ENCODE peak calls at places on chromosomes 4 and X, in four cellular contexts. Y is A172, B is AG20443, K is ACHN. W is an unnamed sample.

GRCh38 chr4:177596035-177596434 is 153.8 kb upstream of the AGA start:
- DNase-seq in Y (peak), B (peak), K (peak), W (peak)

GRCh38 chr4:158588777-158589176 is 67.1 kb downstream of the RXFP1 start:
- DNase-seq in Y (no peak), B (no peak), K (no peak), W (no peak)

GRCh38 chr4:16900325-16900724 is 1.9 kb upstream of the LDB2 start:
- DNase-seq in Y (no peak), B (no peak), K (no peak), W (no peak)

GRCh38 chrX:15911729-15912550 is 57.3 kb upstream of the AP1S2 start:
- DNase-seq in Y (no peak), B (no peak), K (no peak), W (no peak)

GRCh38 chr4:142959156-142959555 is 113.1 kb upstream of the INPP4B start:
- DNase-seq in Y (no peak), B (no peak), K (no peak), W (no peak)

GRCh38 chr4:10460313-10461047 is 3.3 kb upstream of the ZNF518B start:
- DNase-seq in Y (no peak), B (no peak), K (no peak), W (no peak)

GRCh38 chr4:24067367-24067766 is 177.5 kb upstream of the PPARGC1A start:
- DNase-seq in Y (no peak), B (no peak), K (no peak), W (no peak)

GRCh38 chr4:105765690-105766407 is 57.3 kb downstream of the GSTCD start:
- DNase-seq in Y (peak), B (peak), K (peak), W (peak)

GRCh38 chrX:38474543-38474942 is 86.8 kb upstream of the TSPAN7 start:
- DNase-seq in Y (no peak), B (no peak), K (no peak), W (no peak)

GRCh38 chr4:75172551-75172950 is 239.6 kb downstream of the PARM1 start:
- DNase-seq in Y (no peak), B (no peak), K (no peak), W (no peak)

GRCh38 chr4:174278467-174278866 is 5.0 kb downstream of the FBXO8 start:
- DNase-seq in Y (no peak), B (no peak), K (no peak), W (no peak)

GRCh38 chrX:44241551-44241950 is 101.9 kb downstream of the EFHC2 start:
- DNase-seq in Y (no peak), B (no peak), K (no peak), W (no peak)

GRCh38 chr4:78864405-78865024 is 74.7 kb downstream of the PAQR3 start:
- DNase-seq in Y (peak), B (peak), K (peak), W (peak)

GRCh38 chr4:3136454-3136853 is 62.0 kb downstream of the HTT start:
- DNase-seq in Y (no peak), B (no peak), K (no peak), W (no peak)

GRCh38 chr4:71441186-71442169 is 102.7 kb downstream of the SLC4A4 start:
- DNase-seq in Y (peak), B (no peak), K (peak), W (no peak)

GRCh38 chr4:127782275-127783025 is at the start of gene HSPA4L:
- DNase-seq in Y (peak), B (peak), K (peak), W (peak)

GRCh38 chr4:1713003-1713397 is 881 bp upstream of the SLBP start:
- DNase-seq in Y (no peak), B (no peak), K (no peak), W (no peak)

GRCh38 chr4:26174033-26174432 is 146.8 kb upstream of the RBPJ start:
- DNase-seq in Y (no peak), B (no peak), K (no peak), W (no peak)

GRCh38 chr4:96016615-96017299 is 176.9 kb downstream of the PDHA2 start:
- DNase-seq in Y (peak), B (no peak), K (no peak), W (peak)

GRCh38 chrX:97787849-97788248 is 904.1 kb downstream of the RPA4 start:
- DNase-seq in Y (no peak), B (no peak), K (no peak), W (no peak)

GRCh38 chrX:15500497-15500966 is at the start of gene BMX:
- DNase-seq in Y (no peak), B (no peak), K (no peak), W (no peak)

GRCh38 chrX:136639506-136640176 is 8.3 kb upstream of the CD40LG start:
- DNase-seq in Y (no peak), B (peak), K (no peak), W (no peak)

GRCh38 chr4:154577324-154577723 is 13.2 kb downstream of the FGA start:
- DNase-seq in Y (no peak), B (no peak), K (no peak), W (no peak)

GRCh38 chr4:100900134-100900533 is 382.3 kb upstream of the EMCN start:
- DNase-seq in Y (no peak), B (no peak), K (no peak), W (no peak)

GRCh38 chr4:133799916-133800315 is 401.7 kb downstream of the PABPC4L start:
- DNase-seq in Y (no peak), B (no peak), K (no peak), W (no peak)

GRCh38 chr4:108774809-108775530 is 12.1 kb upstream of the ETNPPL start:
- DNase-seq in Y (no peak), B (no peak), K (no peak), W (peak)

GRCh38 chr4:788006-788635 is 37.8 kb downstream of the CPLX1 start:
- DNase-seq in Y (no peak), B (no peak), K (no peak), W (no peak)

GRCh38 chr4:87657525-87657924 is 7.4 kb downstream of the DMP1 start:
- DNase-seq in Y (peak), B (no peak), K (peak), W (peak)

W was measured in H4.